ENCODE peak calls at places on chromosomes 13 and 19, in four cellular contexts. S is Calu3, B is body of pancreas, K is IMR-90. O is an unnamed sample.

GRCh38 chr19:54345938-54346386 is 7.0 kb upstream of the LILRA4 start:
- DNase-seq in S (no peak), B (peak; percentile 18), K (no peak), O (no peak)

GRCh38 chr19:19447536-19448237 is 42.2 kb downstream of the GATAD2A start:
- DNase-seq in S (no peak), B (no peak), K (peak; percentile 28), O (no peak)

GRCh38 chr13:75480691-75481175 is 1.2 kb downstream of the TBC1D4 start:
- DNase-seq in S (peak; percentile 61), B (peak; percentile 88), K (peak; percentile 37), O (peak; percentile 73)

GRCh38 chr13:26132756-26133155 is 80.9 kb upstream of the SHISA2 start:
- DNase-seq in S (no peak), B (no peak), K (peak; percentile 13), O (peak; percentile 3)

GRCh38 chr13:32092471-32092870 is 60.9 kb downstream of the FRY start:
- DNase-seq in S (no peak), B (no peak), K (no peak), O (no peak)

GRCh38 chr13:53068841-53069520 is 40.4 kb downstream of the OLFM4 start:
- DNase-seq in S (no peak), B (no peak), K (no peak), O (no peak)

GRCh38 chr19:45354443-45354842 is 13.9 kb downstream of the KLC3 start:
- DNase-seq in S (no peak), B (no peak), K (no peak), O (no peak)

GRCh38 chr13:95479706-95480105 is 72.8 kb upstream of the CLDN10 start:
- DNase-seq in S (no peak), B (no peak), K (no peak), O (no peak)

GRCh38 chr13:109362606-109363005 is 423.8 kb downstream of the IRS2 start:
- DNase-seq in S (no peak), B (no peak), K (no peak), O (no peak)

GRCh38 chr13:37418490-37418889 is 180.1 kb downstream of the POSTN start:
- DNase-seq in S (no peak), B (no peak), K (peak; percentile 79), O (no peak)

GRCh38 chr13:77737583-77738200 is 40.2 kb downstream of the SLAIN1 start:
- DNase-seq in S (no peak), B (no peak), K (no peak), O (no peak)

GRCh38 chr19:7970716-7971448 is 27.4 kb upstream of the TIMM44 start:
- DNase-seq in S (peak; percentile 46), B (no peak), K (peak; percentile 28), O (peak; percentile 44)

GRCh38 chr13:109155301-109155761 is 525.9 kb downstream of the MYO16 start:
- DNase-seq in S (no peak), B (no peak), K (peak; percentile 50), O (peak; percentile 74)

GRCh38 chr13:32267836-32268439 is 47.2 kb downstream of the ZAR1L start:
- DNase-seq in S (peak; percentile 68), B (peak; percentile 41), K (no peak), O (peak; percentile 55)

DNA sequence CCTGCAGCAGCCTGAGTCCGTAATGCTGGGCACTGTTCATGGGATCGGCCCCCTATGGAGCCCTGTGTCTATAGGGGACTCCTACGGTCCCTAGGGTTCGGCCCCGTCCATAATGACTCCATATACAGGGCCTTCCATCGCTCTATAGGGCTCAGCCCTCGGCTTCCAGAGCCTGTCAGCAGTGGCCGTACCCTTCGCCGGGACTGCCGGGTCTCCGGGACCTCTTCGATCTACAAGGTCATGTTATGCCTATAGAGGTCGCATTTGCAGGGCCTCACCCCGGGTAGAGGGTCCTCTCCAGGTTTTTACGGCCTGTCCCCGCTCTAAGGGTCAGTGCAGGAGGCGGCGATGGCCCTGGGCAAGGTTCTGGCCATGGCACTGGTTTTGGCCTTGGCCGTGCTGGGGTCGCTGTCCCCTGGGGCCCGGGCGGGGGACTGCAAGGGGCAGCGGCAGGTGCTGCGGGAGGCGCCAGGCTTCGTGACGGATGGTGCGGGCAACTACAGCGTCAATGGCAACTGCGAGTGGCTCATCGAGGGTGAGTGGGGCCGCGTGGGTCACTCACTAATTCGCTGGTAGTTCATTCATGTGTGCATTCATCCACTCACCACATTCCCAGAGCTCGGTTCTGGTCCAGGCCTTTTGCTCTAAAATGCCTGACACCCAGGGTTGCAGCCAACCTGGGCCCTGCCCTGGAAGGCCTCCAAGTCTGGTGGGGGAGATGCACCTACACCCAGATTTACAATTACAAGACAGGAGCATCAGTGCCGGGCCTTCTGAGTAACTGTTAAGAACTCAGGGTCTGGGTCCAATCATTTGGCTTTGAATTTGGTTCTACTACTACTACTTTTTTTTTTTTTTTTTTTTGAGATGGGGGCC is 699 bp downstream of the MEGF8 start:
- DNase-seq in S (peak; percentile 60), B (no peak), K (no peak), O (peak; percentile 17)
- TF ChIP-seq CTCF in S (peak; percentile 62), B (no peak), K (no peak), O (no peak)

GRCh38 chr19:33998302-33998701 is 174.0 kb upstream of the LSM14A start:
- DNase-seq in S (no peak), B (no peak), K (no peak), O (no peak)

GRCh38 chr19:33997690-33998089 is 174.6 kb upstream of the LSM14A start:
- DNase-seq in S (no peak), B (no peak), K (no peak), O (no peak)

GRCh38 chr19:33998739-33999345 is 173.5 kb upstream of the LSM14A start:
- DNase-seq in S (no peak), B (no peak), K (no peak), O (peak; percentile 20)
- TF ChIP-seq CTCF in S (peak; percentile 32), B (peak; percentile 16), K (peak; percentile 43), O (peak; percentile 60)

DNA sequence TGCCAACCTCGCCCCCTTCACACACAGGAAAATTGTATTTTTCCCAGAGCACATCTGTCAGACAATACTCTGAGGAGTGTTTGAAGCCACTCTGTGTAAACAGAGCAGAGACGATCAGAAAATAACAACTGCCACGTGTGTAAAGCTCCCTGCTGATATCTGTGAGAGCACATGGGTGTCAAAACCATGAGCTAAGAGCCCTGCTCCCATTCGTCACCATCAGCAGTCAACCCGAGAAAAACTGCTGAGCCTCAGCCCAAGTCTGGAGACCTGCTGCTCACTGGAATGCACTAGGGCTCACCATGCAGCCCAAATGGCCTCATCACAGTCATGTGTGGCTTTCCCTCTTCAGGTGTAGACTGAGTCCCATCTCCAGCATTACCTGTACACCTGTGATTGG is 304.1 kb downstream of the FGF14 start:
- DNase-seq in S (no peak), B (no peak), K (no peak), O (no peak)
- TF ChIP-seq CTCF in S (no peak), B (no peak), K (no peak), O (no peak)

GRCh38 chr13:30457306-30457891 is 8.3 kb downstream of the HMGB1 start:
- DNase-seq in S (no peak), B (no peak), K (no peak), O (no peak)

GRCh38 chr13:30456290-30456689 is 9.4 kb downstream of the HMGB1 start:
- DNase-seq in S (no peak), B (no peak), K (no peak), O (no peak)

GRCh38 chr13:30454991-30455390 is 10.7 kb downstream of the HMGB1 start:
- DNase-seq in S (no peak), B (no peak), K (no peak), O (no peak)

GRCh38 chr13:30450066-30450465 is 15.7 kb downstream of the HMGB1 start:
- DNase-seq in S (no peak), B (no peak), K (no peak), O (no peak)

DNA sequence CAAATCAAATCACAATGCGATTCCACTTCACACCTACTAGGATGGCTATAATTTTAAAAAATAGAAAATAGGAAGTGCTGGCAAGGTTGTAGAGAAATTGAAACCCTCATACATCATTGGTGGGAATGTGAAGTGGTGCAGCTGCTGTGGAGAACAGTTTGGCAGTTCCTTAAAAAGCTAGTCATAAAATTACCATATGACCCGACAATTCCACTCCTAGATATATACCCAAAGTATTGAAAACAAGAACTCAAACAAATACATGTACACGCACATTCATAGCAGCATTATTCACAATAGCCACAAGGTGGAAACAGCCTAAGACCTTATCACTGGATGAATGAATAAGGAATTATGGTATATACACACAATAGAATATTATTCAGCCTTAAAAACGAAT is 12.0 kb downstream of the HMGB1 start:
- DNase-seq in S (no peak), B (no peak), K (peak; percentile 37), O (no peak)
- TF ChIP-seq CTCF in S (no peak), B (no peak), K (peak; percentile 16), O (no peak)

DNA sequence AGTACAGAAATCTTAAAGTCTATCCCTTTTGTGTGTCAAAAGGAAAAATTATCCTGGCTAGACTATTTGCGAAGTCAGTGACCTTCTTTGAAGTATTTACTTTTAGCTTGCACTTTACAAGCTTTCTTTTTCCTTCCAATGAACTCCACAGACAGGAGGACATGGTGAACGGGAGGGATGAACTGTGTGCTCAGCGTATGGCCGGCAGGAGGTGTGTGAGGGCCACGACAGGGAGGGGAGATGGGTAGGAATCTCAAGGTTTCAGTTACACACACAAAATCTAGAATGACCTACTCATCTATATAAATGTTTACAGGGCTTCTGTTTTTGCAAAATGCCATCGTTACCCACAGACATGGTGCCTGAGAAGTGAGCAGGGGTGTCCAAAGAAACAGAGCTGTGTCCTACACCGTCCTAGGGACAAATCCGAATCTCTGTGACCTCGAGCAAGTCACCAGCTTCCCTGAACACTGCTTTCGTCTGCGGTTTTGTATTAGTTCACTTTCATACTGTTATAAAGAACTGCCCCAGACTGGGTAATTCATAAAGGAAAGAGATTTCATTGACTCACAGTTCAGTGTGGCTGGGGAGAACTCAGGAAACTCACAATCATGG is 537.2 kb downstream of the LIG4 start:
- DNase-seq in S (no peak), B (no peak), K (peak; percentile 53), O (no peak)
- TF ChIP-seq CTCF in S (no peak), B (no peak), K (peak; percentile 53), O (no peak)

GRCh38 chr13:99991013-99991805 is 9.6 kb downstream of the ZIC2 start:
- DNase-seq in S (no peak), B (no peak), K (no peak), O (no peak)
- TF ChIP-seq CTCF in S (no peak), B (no peak), K (no peak), O (no peak)

GRCh38 chr19:57563547-57563946 is 3.9 kb upstream of the ZNF550 start:
- DNase-seq in S (no peak), B (no peak), K (no peak), O (no peak)

GRCh38 chr19:57560049-57560491 is 407 bp upstream of the ZNF550 start:
- DNase-seq in S (no peak), B (no peak), K (peak; percentile 76), O (peak; percentile 64)

GRCh38 chr19:57559404-57560025 is at the start of gene ZNF550:
- DNase-seq in S (peak; percentile 95), B (peak; percentile 93), K (peak; percentile 83), O (peak; percentile 87)

GRCh38 chr19:57559008-57559403 is 657 bp downstream of the ZNF550 start:
- DNase-seq in S (peak; percentile 45), B (no peak), K (no peak), O (peak; percentile 51)

DNA sequence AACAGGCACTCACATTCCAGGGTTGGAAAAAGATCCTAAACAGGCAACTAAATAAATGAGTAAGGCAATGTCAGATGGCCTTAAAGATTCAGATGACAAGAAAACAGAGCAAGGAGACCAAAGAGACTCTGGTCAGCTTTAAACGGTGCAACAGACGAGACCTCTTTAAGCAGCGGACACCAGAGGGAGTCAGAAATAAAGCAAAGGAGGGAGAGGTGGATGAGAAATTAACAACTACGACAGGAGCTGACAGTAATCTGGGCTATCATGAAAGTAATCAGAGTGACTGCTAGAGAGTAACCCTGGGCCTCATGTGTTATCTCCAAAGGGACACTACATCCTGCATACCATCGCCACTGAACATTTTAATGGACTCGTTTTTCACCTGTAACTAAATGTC is 1.1 kb downstream of the ZNF550 start:
- DNase-seq in S (no peak), B (no peak), K (peak; percentile 35), O (peak; percentile 10)
- TF ChIP-seq CTCF in S (no peak), B (no peak), K (peak; percentile 28), O (no peak)

GRCh38 chr13:40993119-40993518 is 26.0 kb downstream of the ELF1 start:
- DNase-seq in S (no peak), B (peak; percentile 68), K (no peak), O (no peak)
- TF ChIP-seq CTCF in S (no peak), B (no peak), K (no peak), O (no peak)